ENCODE peak calls at places on chromosomes 1 and 21, in five cellular contexts. One of them, this sample, is unnamed.

GRCh38 chr1:72285074-72285425 is 2.7 kb upstream of the NEGR1 start:
- DNase-seq in effector memory CD4-positive, alpha-beta T cell: no peak
- DNase-seq in NCI-H510A treated with DMSO at 0.1 percent for 48 hours: no peak
- DNase-seq in stimulated activated CD4-positive, alpha-beta T cell treated with anti-CD3 and anti-CD28 coated beads, Interleukin-2, amount 100 ng/mL, for 48 hours: no peak
- DNase-seq in retina: no peak
- DNase-seq in this sample: no peak

GRCh38 chr1:109273570-109274288 is 9.2 kb downstream of the PSRC1 start:
- DNase-seq in effector memory CD4-positive, alpha-beta T cell: no peak
- DNase-seq in NCI-H510A treated with DMSO at 0.1 percent for 48 hours: no peak
- DNase-seq in stimulated activated CD4-positive, alpha-beta T cell treated with anti-CD3 and anti-CD28 coated beads, Interleukin-2, amount 100 ng/mL, for 48 hours: no peak
- DNase-seq in retina: no peak
- DNase-seq in this sample: no peak

GRCh38 chr1:163258181-163258580 is 55.5 kb upstream of the RGS5 start:
- DNase-seq in effector memory CD4-positive, alpha-beta T cell: no peak
- DNase-seq in NCI-H510A treated with DMSO at 0.1 percent for 48 hours: no peak
- DNase-seq in stimulated activated CD4-positive, alpha-beta T cell treated with anti-CD3 and anti-CD28 coated beads, Interleukin-2, amount 100 ng/mL, for 48 hours: no peak
- DNase-seq in retina: no peak
- DNase-seq in this sample: no peak

GRCh38 chr1:240091614-240092300 is at the start of gene FMN2:
- DNase-seq in effector memory CD4-positive, alpha-beta T cell: no peak
- DNase-seq in NCI-H510A treated with DMSO at 0.1 percent for 48 hours: peak; percentile 46
- DNase-seq in stimulated activated CD4-positive, alpha-beta T cell treated with anti-CD3 and anti-CD28 coated beads, Interleukin-2, amount 100 ng/mL, for 48 hours: no peak
- DNase-seq in retina: peak; percentile 88
- DNase-seq in this sample: no peak

GRCh38 chr1:15075812-15076211 is 77.7 kb upstream of the TMEM51 start:
- DNase-seq in effector memory CD4-positive, alpha-beta T cell: no peak
- DNase-seq in NCI-H510A treated with DMSO at 0.1 percent for 48 hours: no peak
- DNase-seq in stimulated activated CD4-positive, alpha-beta T cell treated with anti-CD3 and anti-CD28 coated beads, Interleukin-2, amount 100 ng/mL, for 48 hours: no peak
- DNase-seq in retina: no peak
- DNase-seq in this sample: no peak

GRCh38 chr1:75124510-75124909 is 9.7 kb upstream of the LHX8 start:
- DNase-seq in effector memory CD4-positive, alpha-beta T cell: no peak
- DNase-seq in NCI-H510A treated with DMSO at 0.1 percent for 48 hours: no peak
- DNase-seq in stimulated activated CD4-positive, alpha-beta T cell treated with anti-CD3 and anti-CD28 coated beads, Interleukin-2, amount 100 ng/mL, for 48 hours: no peak
- DNase-seq in retina: peak; percentile 80
- DNase-seq in this sample: no peak

GRCh38 chr1:206685256-206685748 is 597 bp downstream of the MAPKAPK2 start:
- DNase-seq in effector memory CD4-positive, alpha-beta T cell: peak; percentile 14
- DNase-seq in NCI-H510A treated with DMSO at 0.1 percent for 48 hours: no peak
- DNase-seq in stimulated activated CD4-positive, alpha-beta T cell treated with anti-CD3 and anti-CD28 coated beads, Interleukin-2, amount 100 ng/mL, for 48 hours: no peak
- DNase-seq in retina: no peak
- DNase-seq in this sample: peak; percentile 14

GRCh38 chr21:44815852-44816628 is 1.8 kb downstream of the SUMO3 start:
- DNase-seq in effector memory CD4-positive, alpha-beta T cell: no peak
- DNase-seq in NCI-H510A treated with DMSO at 0.1 percent for 48 hours: no peak
- DNase-seq in stimulated activated CD4-positive, alpha-beta T cell treated with anti-CD3 and anti-CD28 coated beads, Interleukin-2, amount 100 ng/mL, for 48 hours: no peak
- DNase-seq in retina: peak; percentile 31
- DNase-seq in this sample: no peak

GRCh38 chr1:155049651-155050559 is 1.2 kb upstream of the ADAM15 start:
- DNase-seq in effector memory CD4-positive, alpha-beta T cell: no peak
- DNase-seq in NCI-H510A treated with DMSO at 0.1 percent for 48 hours: peak; percentile 34
- DNase-seq in stimulated activated CD4-positive, alpha-beta T cell treated with anti-CD3 and anti-CD28 coated beads, Interleukin-2, amount 100 ng/mL, for 48 hours: no peak
- DNase-seq in retina: no peak
- DNase-seq in this sample: no peak

GRCh38 chr1:56578963-56579875 is at the start of gene PLPP3:
- DNase-seq in effector memory CD4-positive, alpha-beta T cell: no peak
- DNase-seq in NCI-H510A treated with DMSO at 0.1 percent for 48 hours: peak; percentile 87
- DNase-seq in stimulated activated CD4-positive, alpha-beta T cell treated with anti-CD3 and anti-CD28 coated beads, Interleukin-2, amount 100 ng/mL, for 48 hours: no peak
- DNase-seq in retina: peak; percentile 94
- DNase-seq in this sample: no peak

GRCh38 chr1:211548321-211549091 is 30.5 kb downstream of the SLC30A1 start:
- DNase-seq in effector memory CD4-positive, alpha-beta T cell: no peak
- DNase-seq in NCI-H510A treated with DMSO at 0.1 percent for 48 hours: peak; percentile 30
- DNase-seq in stimulated activated CD4-positive, alpha-beta T cell treated with anti-CD3 and anti-CD28 coated beads, Interleukin-2, amount 100 ng/mL, for 48 hours: peak; percentile 11
- DNase-seq in retina: peak; percentile 20
- DNase-seq in this sample: no peak

GRCh38 chr1:211305044-211305443 is 21.6 kb upstream of the TRAF5 start:
- DNase-seq in effector memory CD4-positive, alpha-beta T cell: no peak
- DNase-seq in NCI-H510A treated with DMSO at 0.1 percent for 48 hours: no peak
- DNase-seq in stimulated activated CD4-positive, alpha-beta T cell treated with anti-CD3 and anti-CD28 coated beads, Interleukin-2, amount 100 ng/mL, for 48 hours: no peak
- DNase-seq in retina: peak; percentile 7
- DNase-seq in this sample: no peak

This sample was measured in activated T-helper 1 cell treated with Interleukin-2 at 50 U/mL for 16 hours.